ENCODE peak calls at places on chromosome 3, in seven cellular contexts. One of them, this sample, is unnamed.

GRCh38 chr3:65178703-65179102 is 490.9 kb upstream of the ADAMTS9 start:
- DNase-seq in NCI-H774: no peak
- DNase-seq in fibroblast of pulmonary artery: peak; percentile 19
- DNase-seq in DMS153: no peak
- DNase-seq in NAMALWA: no peak
- DNase-seq in activated naive CD8-positive, alpha-beta T cell treated with anti-CD3 and anti-CD28 coated beads, Interleukin-2, amount 50 U/mL, for 24 hours: no peak
- DNase-seq in EH: peak; percentile 3
- DNase-seq in this sample: peak; percentile 61

GRCh38 chr3:185630182-185630622 is 44.1 kb downstream of the SENP2 start:
- DNase-seq in fibroblast of pulmonary artery: peak; percentile 66
- DNase-seq in activated naive CD8-positive, alpha-beta T cell treated with anti-CD3 and anti-CD28 coated beads, Interleukin-2, amount 50 U/mL, for 24 hours: no peak
- DNase-seq in DMS153: peak; percentile 18
- DNase-seq in NAMALWA: no peak
- DNase-seq in EH: peak; percentile 50
- DNase-seq in NCI-H774: peak; percentile 66
- DNase-seq in this sample: peak; percentile 65

GRCh38 chr3:125057186-125057850 is 1.5 kb upstream of the HEG1 start:
- DNase-seq in NAMALWA: no peak
- DNase-seq in activated naive CD8-positive, alpha-beta T cell treated with anti-CD3 and anti-CD28 coated beads, Interleukin-2, amount 50 U/mL, for 24 hours: no peak
- DNase-seq in EH: peak; percentile 81
- DNase-seq in NCI-H774: no peak
- DNase-seq in DMS153: no peak
- DNase-seq in fibroblast of pulmonary artery: peak; percentile 70
- DNase-seq in this sample: peak; percentile 73

GRCh38 chr3:14915636-14916222 is 31.7 kb upstream of the NR2C2 start:
- DNase-seq in DMS153: no peak
- DNase-seq in EH: no peak
- DNase-seq in fibroblast of pulmonary artery: no peak
- DNase-seq in NCI-H774: no peak
- DNase-seq in activated naive CD8-positive, alpha-beta T cell treated with anti-CD3 and anti-CD28 coated beads, Interleukin-2, amount 50 U/mL, for 24 hours: no peak
- DNase-seq in NAMALWA: peak; percentile 13
- DNase-seq in this sample: no peak

GRCh38 chr3:113222412-113223086 is 11.2 kb downstream of the BOC start:
- DNase-seq in fibroblast of pulmonary artery: no peak
- DNase-seq in EH: no peak
- DNase-seq in NCI-H774: no peak
- DNase-seq in DMS153: peak; percentile 73
- DNase-seq in activated naive CD8-positive, alpha-beta T cell treated with anti-CD3 and anti-CD28 coated beads, Interleukin-2, amount 50 U/mL, for 24 hours: no peak
- DNase-seq in NAMALWA: no peak
- DNase-seq in this sample: no peak

GRCh38 chr3:57464801-57465200 is 79.3 kb downstream of the DNAH12 start:
- DNase-seq in NCI-H774: no peak
- DNase-seq in NAMALWA: no peak
- DNase-seq in activated naive CD8-positive, alpha-beta T cell treated with anti-CD3 and anti-CD28 coated beads, Interleukin-2, amount 50 U/mL, for 24 hours: no peak
- DNase-seq in EH: no peak
- DNase-seq in DMS153: no peak
- DNase-seq in fibroblast of pulmonary artery: peak; percentile 16
- DNase-seq in this sample: peak; percentile 49

GRCh38 chr3:61571516-61572336 is 10.4 kb downstream of the PTPRG start:
- DNase-seq in NAMALWA: no peak
- DNase-seq in DMS153: no peak
- DNase-seq in activated naive CD8-positive, alpha-beta T cell treated with anti-CD3 and anti-CD28 coated beads, Interleukin-2, amount 50 U/mL, for 24 hours: no peak
- DNase-seq in EH: peak; percentile 93
- DNase-seq in NCI-H774: no peak
- DNase-seq in fibroblast of pulmonary artery: peak; percentile 90
- DNase-seq in this sample: peak; percentile 63

GRCh38 chr3:195196266-195196665 is 74.7 kb downstream of the XXYLT1 start:
- DNase-seq in NCI-H774: no peak
- DNase-seq in NAMALWA: no peak
- DNase-seq in fibroblast of pulmonary artery: peak; percentile 62
- DNase-seq in EH: peak; percentile 69
- DNase-seq in DMS153: no peak
- DNase-seq in activated naive CD8-positive, alpha-beta T cell treated with anti-CD3 and anti-CD28 coated beads, Interleukin-2, amount 50 U/mL, for 24 hours: no peak
- DNase-seq in this sample: peak; percentile 78

GRCh38 chr3:186532641-186533072 is 11.5 kb downstream of the CRYGS start:
- DNase-seq in activated naive CD8-positive, alpha-beta T cell treated with anti-CD3 and anti-CD28 coated beads, Interleukin-2, amount 50 U/mL, for 24 hours: no peak
- DNase-seq in NCI-H774: no peak
- DNase-seq in DMS153: no peak
- DNase-seq in NAMALWA: peak; percentile 77
- DNase-seq in fibroblast of pulmonary artery: no peak
- DNase-seq in EH: no peak
- DNase-seq in this sample: no peak

GRCh38 chr3:61451841-61452240 is 109.5 kb upstream of the PTPRG start:
- DNase-seq in DMS153: no peak
- DNase-seq in activated naive CD8-positive, alpha-beta T cell treated with anti-CD3 and anti-CD28 coated beads, Interleukin-2, amount 50 U/mL, for 24 hours: no peak
- DNase-seq in EH: peak; percentile 38
- DNase-seq in NAMALWA: no peak
- DNase-seq in fibroblast of pulmonary artery: no peak
- DNase-seq in NCI-H774: no peak
- DNase-seq in this sample: no peak

GRCh38 chr3:115401298-115401697 is 222.0 kb upstream of the GAP43 start:
- DNase-seq in NCI-H774: no peak
- DNase-seq in NAMALWA: no peak
- DNase-seq in DMS153: no peak
- DNase-seq in activated naive CD8-positive, alpha-beta T cell treated with anti-CD3 and anti-CD28 coated beads, Interleukin-2, amount 50 U/mL, for 24 hours: no peak
- DNase-seq in fibroblast of pulmonary artery: peak; percentile 91
- DNase-seq in EH: peak; percentile 90
- DNase-seq in this sample: peak; percentile 95

GRCh38 chr3:34001022-34001421 is 202.6 kb downstream of the PDCD6IP start:
- DNase-seq in EH: no peak
- DNase-seq in activated naive CD8-positive, alpha-beta T cell treated with anti-CD3 and anti-CD28 coated beads, Interleukin-2, amount 50 U/mL, for 24 hours: no peak
- DNase-seq in NAMALWA: no peak
- DNase-seq in NCI-H774: no peak
- DNase-seq in fibroblast of pulmonary artery: no peak
- DNase-seq in DMS153: no peak
- DNase-seq in this sample: no peak

GRCh38 chr3:132543016-132543739 is 53.9 kb upstream of the ACKR4 start:
- DNase-seq in fibroblast of pulmonary artery: peak; percentile 81
- DNase-seq in EH: peak; percentile 96
- DNase-seq in NCI-H774: no peak
- DNase-seq in NAMALWA: no peak
- DNase-seq in DMS153: no peak
- DNase-seq in activated naive CD8-positive, alpha-beta T cell treated with anti-CD3 and anti-CD28 coated beads, Interleukin-2, amount 50 U/mL, for 24 hours: no peak
- DNase-seq in this sample: peak; percentile 97

GRCh38 chr3:152159328-152159727 is 109.4 kb upstream of the MBNL1 start:
- DNase-seq in fibroblast of pulmonary artery: peak; percentile 67
- DNase-seq in NCI-H774: no peak
- DNase-seq in DMS153: no peak
- DNase-seq in EH: peak; percentile 96
- DNase-seq in NAMALWA: no peak
- DNase-seq in activated naive CD8-positive, alpha-beta T cell treated with anti-CD3 and anti-CD28 coated beads, Interleukin-2, amount 50 U/mL, for 24 hours: no peak
- DNase-seq in this sample: peak; percentile 84

GRCh38 chr3:24396338-24396737 is 98.3 kb downstream of the THRB start:
- DNase-seq in EH: no peak
- DNase-seq in NAMALWA: no peak
- DNase-seq in NCI-H774: no peak
- DNase-seq in activated naive CD8-positive, alpha-beta T cell treated with anti-CD3 and anti-CD28 coated beads, Interleukin-2, amount 50 U/mL, for 24 hours: no peak
- DNase-seq in fibroblast of pulmonary artery: no peak
- DNase-seq in DMS153: no peak
- DNase-seq in this sample: no peak